ENCODE peak calls at places on chromosomes 5 and 9, in six cellular contexts. E, W, Q, O, T and C are unnamed samples.

GRCh38 chr5:79107020-79107796 is 4.4 kb upstream of the BHMT start:
- DNase-seq in O (no peak), W (no peak), E (no peak), Q (no peak), T (peak; percentile 62), C (no peak)

GRCh38 chr5:144002866-144003265 is 167.6 kb downstream of the YIPF5 start:
- DNase-seq in W (no peak), E (no peak), T (peak; percentile 23), O (no peak), Q (no peak), C (peak; percentile 74)

GRCh38 chr9:123208626-123209174 is 59.7 kb downstream of the STRBP start:
- DNase-seq in T (no peak), E (no peak), Q (no peak), W (no peak), O (no peak), C (no peak)

GRCh38 chr5:107472620-107473064 is 198.1 kb downstream of the EFNA5 start:
- DNase-seq in O (no peak), E (no peak), Q (no peak), T (no peak), W (no peak), C (peak; percentile 90)

GRCh38 chr5:111227226-111227782 is 3.1 kb downstream of the CAMK4 start:
- DNase-seq in E (no peak), O (no peak), Q (no peak), W (no peak), T (no peak), C (no peak)

GRCh38 chr5:150211156-150212030 is 21.5 kb downstream of the SLC6A7 start:
- DNase-seq in E (no peak), T (no peak), W (no peak), Q (no peak), O (no peak), C (peak; percentile 67)

GRCh38 chr9:79969383-79969782 is 397.6 kb downstream of the TLE4 start:
- DNase-seq in W (no peak), Q (no peak), E (no peak), O (no peak), T (no peak), C (peak; percentile 70)

GRCh38 chr9:137053944-137054931 is at the start of gene ENTPD2:
- DNase-seq in T (no peak), Q (no peak), W (no peak), O (peak; percentile 62), E (no peak), C (peak; percentile 90)

GRCh38 chr5:82259172-82259800 is 18.9 kb downstream of the RPS23 start:
- DNase-seq in Q (peak; percentile 45), O (no peak), E (no peak), T (peak; percentile 54), W (no peak), C (peak; percentile 49)

GRCh38 chr5:143065185-143065584 is 295.0 kb downstream of the ARHGAP26 start:
- DNase-seq in O (peak; percentile 50), W (no peak), E (no peak), T (peak; percentile 75), Q (no peak), C (no peak)

GRCh38 chr9:69253057-69253456 is 72.0 kb upstream of the ENTREP1 start:
- DNase-seq in W (no peak), O (no peak), T (peak; percentile 29), E (no peak), Q (peak; percentile 26), C (no peak)

GRCh38 chr5:172745836-172746235 is 25.2 kb downstream of the DUSP1 start:
- DNase-seq in O (no peak), T (no peak), Q (no peak), W (no peak), E (no peak), C (no peak)

GRCh38 chr5:80874162-80874561 is 86.0 kb upstream of the RASGRF2 start:
- DNase-seq in O (no peak), W (no peak), Q (no peak), E (no peak), T (no peak), C (peak; percentile 9)

GRCh38 chr5:38650540-38651275 is 94.3 kb upstream of the LIFR start:
- DNase-seq in E (no peak), Q (peak; percentile 21), O (no peak), W (no peak), T (peak; percentile 69), C (no peak)

GRCh38 chr5:135322744-135323143 is 76.3 kb downstream of the MACROH2A1 start:
- DNase-seq in O (no peak), W (no peak), E (no peak), Q (no peak), T (no peak), C (no peak)

GRCh38 chr9:132267660-132268059 is 87.1 kb downstream of the SETX start:
- DNase-seq in E (no peak), T (no peak), O (no peak), W (no peak), Q (no peak), C (no peak)

GRCh38 chr9:19408316-19408692 is 505 bp upstream of the ACER2 start:
- DNase-seq in T (no peak), Q (no peak), O (no peak), E (peak; percentile 15), W (peak; percentile 56), C (peak; percentile 77)

GRCh38 chr9:129178983-129179382 is 922 bp upstream of the IER5L start:
- DNase-seq in Q (no peak), O (no peak), T (no peak), W (no peak), E (peak; percentile 28), C (no peak)

GRCh38 chr9:126218726-126219125 is 107.9 kb upstream of the MVB12B start:
- DNase-seq in Q (no peak), E (no peak), O (no peak), T (no peak), W (no peak), C (no peak)

GRCh38 chr5:76579166-76579765 is 43.9 kb downstream of the F2RL2 start:
- DNase-seq in T (peak; percentile 65), O (peak; percentile 39), Q (no peak), W (no peak), E (no peak), C (no peak)

GRCh38 chr5:138276402-138277054 is 2.1 kb upstream of the GFRA3 start:
- DNase-seq in T (no peak), Q (no peak), E (no peak), W (no peak), O (no peak), C (peak; percentile 83)

GRCh38 chr9:91033802-91034201 is 232.2 kb downstream of the SYK start:
- DNase-seq in T (no peak), E (peak; percentile 54), O (peak; percentile 88), W (no peak), Q (no peak), C (peak; percentile 29)

GRCh38 chr5:80114856-80115255 is 79.7 kb downstream of the THBS4 start:
- DNase-seq in O (no peak), Q (no peak), W (no peak), T (peak; percentile 7), E (no peak), C (peak; percentile 52)

GRCh38 chr5:27437594-27438200 is 399.3 kb upstream of the CDH9 start:
- DNase-seq in O (no peak), W (no peak), Q (no peak), T (no peak), E (no peak), C (no peak)

GRCh38 chr9:122350577-122351355 is 20.1 kb upstream of the PTGS1 start:
- DNase-seq in Q (peak; percentile 90), E (peak; percentile 92), W (peak; percentile 78), T (peak; percentile 89), O (peak; percentile 90), C (peak; percentile 70)

GRCh38 chr9:93244101-93244500 is 60.2 kb downstream of the WNK2 start:
- DNase-seq in Q (no peak), E (no peak), T (no peak), O (no peak), W (no peak), C (peak; percentile 62)

GRCh38 chr9:34157308-34157707 is 21.5 kb upstream of the UBAP1 start:
- DNase-seq in W (no peak), E (no peak), Q (no peak), T (no peak), O (no peak), C (no peak)

GRCh38 chr5:69331528-69332445 is 814 bp downstream of the CCDC125 start:
- DNase-seq in E (no peak), W (no peak), O (no peak), T (no peak), Q (no peak), C (peak; percentile 54)

GRCh38 chr9:101536351-101536750 is 2.7 kb downstream of the RNF20 start:
- DNase-seq in O (no peak), E (no peak), W (no peak), T (peak; percentile 63), Q (peak; percentile 12), C (no peak)

GRCh38 chr9:131839281-131840084 is 99.6 kb upstream of the RAPGEF1 start:
- DNase-seq in T (peak; percentile 88), O (peak; percentile 71), W (no peak), E (no peak), Q (peak; percentile 86), C (no peak)

GRCh38 chr9:7055201-7055903 is 297.6 kb downstream of the KDM4C start:
- DNase-seq in T (no peak), Q (no peak), E (no peak), W (no peak), O (no peak), C (peak; percentile 44)

GRCh38 chr9:133527444-133527920 is 2.7 kb upstream of the MYMK start:
- DNase-seq in Q (no peak), E (no peak), W (peak; percentile 66), O (no peak), T (no peak), C (no peak)

GRCh38 chr5:56253924-56254323 is 20.8 kb upstream of the ANKRD55 start:
- DNase-seq in W (no peak), E (no peak), Q (no peak), O (no peak), T (no peak), C (no peak)

GRCh38 chr5:135458921-135459331 is 6.8 kb upstream of the TIFAB start:
- DNase-seq in W (no peak), O (no peak), Q (peak; percentile 28), T (peak; percentile 72), E (no peak), C (no peak)

GRCh38 chr5:176653401-176653800 is 6.1 kb downstream of the TSPAN17 start:
- DNase-seq in T (peak; percentile 67), O (peak; percentile 86), E (no peak), Q (no peak), W (no peak), C (no peak)

GRCh38 chr5:156199045-156199444 is 127.9 kb upstream of the SGCD start:
- DNase-seq in W (no peak), O (no peak), T (no peak), Q (no peak), E (no peak), C (no peak)

GRCh38 chr5:102138243-102138653 is 157.8 kb downstream of the SLCO4C1 start:
- DNase-seq in O (no peak), T (no peak), W (no peak), E (no peak), Q (no peak), C (no peak)

GRCh38 chr9:100911273-100911672 is 117.3 kb upstream of the PLPPR1 start:
- DNase-seq in E (no peak), T (no peak), O (no peak), W (no peak), Q (no peak), C (no peak)

GRCh38 chr5:142770650-142771609 is 753 bp downstream of the ARHGAP26 start:
- DNase-seq in T (peak; percentile 61), W (peak; percentile 51), Q (no peak), O (peak; percentile 75), E (peak; percentile 50), C (peak; percentile 77)